ENCODE peak calls at places on chromosomes 16 and 17, in six cellular contexts. D, E, F, U, A and Z are unnamed samples.

GRCh38 chr17:68957944-68958343 is 2.8 kb upstream of the ABCA8 start:
- DNase-seq in D (no peak), E (no peak), F (no peak), U (no peak), A (peak), Z (no peak)

GRCh38 chr16:4682616-4683254 is 10.6 kb upstream of the NUDT16L1 start:
- DNase-seq in D (no peak), E (peak), F (peak), U (no peak), A (peak), Z (peak)

GRCh38 chr17:38608648-38609047 is 2.9 kb upstream of the SRCIN1 start:
- DNase-seq in D (no peak), E (no peak), F (no peak), U (no peak), A (no peak), Z (no peak)

GRCh38 chr16:2986623-2987188 is 6.5 kb upstream of the PKMYT1 start:
- DNase-seq in D (no peak), E (no peak), F (no peak), U (no peak), A (no peak), Z (no peak)

GRCh38 chr16:8032406-8032805 is 557.9 kb downstream of the TMEM114 start:
- DNase-seq in D (no peak), E (no peak), F (no peak), U (no peak), A (no peak), Z (no peak)

GRCh38 chr17:17345686-17346427 is 42.7 kb downstream of the NT5M start:
- DNase-seq in D (no peak), E (no peak), F (no peak), U (no peak), A (no peak), Z (no peak)

GRCh38 chr17:10031102-10031501 is 126.0 kb upstream of the RCVRN start:
- DNase-seq in D (no peak), E (no peak), F (no peak), U (no peak), A (no peak), Z (no peak)

GRCh38 chr17:81285179-81285878 is 9.8 kb downstream of the SLC38A10 start:
- DNase-seq in D (no peak), E (peak), F (peak), U (no peak), A (peak), Z (no peak)

GRCh38 chr17:45320931-45321461 is 4.2 kb upstream of the MAP3K14 start:
- DNase-seq in D (no peak), E (no peak), F (no peak), U (no peak), A (peak), Z (no peak)

GRCh38 chr16:69709456-69710084 is 16.8 kb downstream of the NQO1 start:
- DNase-seq in D (peak), E (no peak), F (no peak), U (no peak), A (peak), Z (peak)

GRCh38 chr16:67730326-67730725 is 11.2 kb upstream of the GFOD2 start:
- DNase-seq in D (no peak), E (no peak), F (no peak), U (no peak), A (no peak), Z (no peak)

GRCh38 chr16:29852654-29853053 is 10.4 kb downstream of the CDIPT start:
- DNase-seq in D (no peak), E (no peak), F (no peak), U (no peak), A (no peak), Z (no peak)

GRCh38 chr17:41631025-41631889 is 6.9 kb upstream of the KRT17 start:
- DNase-seq in D (no peak), E (no peak), F (no peak), U (no peak), A (no peak), Z (no peak)

GRCh38 chr17:57158795-57159194 is 73.7 kb downstream of the AKAP1 start:
- DNase-seq in D (no peak), E (no peak), F (no peak), U (no peak), A (no peak), Z (no peak)

GRCh38 chr16:13168091-13168572 is 266.7 kb downstream of the SHISA9 start:
- DNase-seq in D (no peak), E (no peak), F (no peak), U (no peak), A (no peak), Z (no peak)

GRCh38 chr17:78709688-78710290 is 72.3 kb downstream of the CYTH1 start:
- DNase-seq in D (no peak), E (no peak), F (no peak), U (no peak), A (peak), Z (no peak)

GRCh38 chr17:16463341-16464000 is 28.5 kb downstream of the LRRC75A start:
- DNase-seq in D (no peak), E (peak), F (no peak), U (no peak), A (no peak), Z (no peak)

GRCh38 chr17:78971764-78972506 is 7.8 kb downstream of the LGALS3BP start:
- DNase-seq in D (peak), E (no peak), F (no peak), U (no peak), A (no peak), Z (no peak)

GRCh38 chr17:29347831-29348281 is 42.3 kb upstream of the TAOK1 start:
- DNase-seq in D (no peak), E (no peak), F (no peak), U (no peak), A (no peak), Z (no peak)

GRCh38 chr17:49920370-49920769 is 48.6 kb upstream of the DLX4 start:
- DNase-seq in D (no peak), E (no peak), F (no peak), U (no peak), A (no peak), Z (no peak)

GRCh38 chr17:28615260-28615940 is 1.4 kb upstream of the RSKR start:
- DNase-seq in D (no peak), E (no peak), F (no peak), U (no peak), A (no peak), Z (no peak)

GRCh38 chr17:32265192-32265895 is at the start of gene RHBDL3:
- DNase-seq in D (no peak), E (peak), F (no peak), U (no peak), A (no peak), Z (no peak)

GRCh38 chr17:79836952-79837887 is 2.0 kb downstream of the CBX4 start:
- DNase-seq in D (no peak), E (peak), F (peak), U (no peak), A (peak), Z (peak)

GRCh38 chr16:76081936-76082335 is 195.3 kb upstream of the CNTNAP4 start:
- DNase-seq in D (peak), E (no peak), F (no peak), U (no peak), A (no peak), Z (no peak)

GRCh38 chr17:5042152-5043022 is 7.2 kb upstream of the SLC52A1 start:
- DNase-seq in D (no peak), E (no peak), F (peak), U (no peak), A (peak), Z (no peak)

GRCh38 chr16:88781140-88782077 is 3.6 kb downstream of the PIEZO1 start:
- DNase-seq in D (no peak), E (peak), F (peak), U (peak), A (peak), Z (no peak)

GRCh38 chr16:4291699-4292098 is 18.9 kb upstream of the TFAP4 start:
- DNase-seq in D (no peak), E (no peak), F (no peak), U (no peak), A (no peak), Z (no peak)